ENCODE peak calls at places on chromosomes 7 and 10, in nine cellular contexts. Q, S, H, V, D, W, M, B and N are unnamed samples. For H3K36me3 and H3K9me3, the result is how much of the 10 kb centered on the place peaks cover.

GRCh38 chr10:78721231-78721630 is 347.5 kb upstream of the ZMIZ1 start:
- DNase-seq in V (no peak), W (no peak), B (no peak), Q (no peak), S (no peak), D (no peak), H (no peak), M (no peak), N (no peak)

GRCh38 chr7:94239661-94240234 is 154.9 kb upstream of the COL1A2 start:
- DNase-seq in W (no peak), Q (no peak), M (no peak), B (no peak), D (peak), S (no peak), H (peak), V (no peak), N (no peak)

GRCh38 chr7:22851140-22851539 is 28.5 kb upstream of the TOMM7 start:
- DNase-seq in H (no peak), D (no peak), B (peak), Q (no peak), W (no peak), V (no peak), S (no peak), M (no peak), N (no peak)

GRCh38 chr7:100572281-100572948 is 1.3 kb downstream of the SAP25 start:
- DNase-seq in W (peak), S (no peak), H (no peak), V (no peak), B (no peak), M (no peak), D (no peak), Q (no peak), N (no peak)

GRCh38 chr7:128963327-128963757 is 25.6 kb downstream of the IRF5 start:
- DNase-seq in S (no peak), D (no peak), V (no peak), B (no peak), W (no peak), M (no peak), Q (no peak), H (no peak), N (no peak)

GRCh38 chr7:48089415-48089975 is 430 bp downstream of the UPP1 start:
- DNase-seq in V (peak), Q (peak), H (no peak), D (no peak), W (no peak), S (no peak), B (no peak), M (no peak), N (peak)

GRCh38 chr7:17651926-17652385 is 288.3 kb downstream of the SNX13 start:
- DNase-seq in B (no peak), V (no peak), S (peak), D (no peak), M (no peak), W (no peak), H (no peak), Q (no peak), N (no peak)

GRCh38 chr7:11297764-11298163 is 324.1 kb downstream of the PHF14 start:
- DNase-seq in W (no peak), D (no peak), M (no peak), Q (no peak), V (no peak), H (no peak), B (no peak), S (no peak), N (no peak)

GRCh38 chr7:130939285-130940095 is 205.5 kb upstream of the KLF14 start:
- DNase-seq in B (no peak), V (no peak), S (no peak), H (no peak), W (no peak), Q (no peak), D (peak), M (no peak), N (no peak)

GRCh38 chr7:23438171-23438570 is 32.1 kb downstream of the IGF2BP3 start:
- DNase-seq in B (no peak), M (no peak), H (no peak), Q (no peak), D (no peak), S (no peak), V (no peak), W (no peak), N (no peak)

GRCh38 chr10:77383861-77384553 is 253.6 kb downstream of the KCNMA1 start:
- DNase-seq in Q (no peak), V (no peak), M (no peak), H (no peak), D (peak), B (no peak), W (no peak), S (no peak), N (no peak)

GRCh38 chr10:104472505-104472904 is 118.9 kb downstream of the CFAP58 start:
- DNase-seq in B (peak), M (peak), V (no peak), W (no peak), S (no peak), Q (no peak), H (no peak), D (no peak), N (no peak)

GRCh38 chr7:46672861-46673260 is 751.8 kb upstream of the IGFBP3 start:
- DNase-seq in W (no peak), Q (no peak), B (no peak), V (no peak), S (no peak), M (no peak), D (no peak), H (no peak), N (no peak)

GRCh38 chr10:131689954-131690669 is 210.7 kb upstream of the PPP2R2D start:
- DNase-seq in Q (no peak), H (no peak), W (no peak), M (no peak), S (no peak), B (no peak), V (no peak), D (no peak), N (no peak)

GRCh38 chr7:76514926-76515325 is 4.6 kb downstream of the UPK3B start:
- DNase-seq in H (no peak), V (no peak), W (peak), S (no peak), B (no peak), Q (no peak), D (peak), M (no peak), N (no peak)

GRCh38 chr10:91381562-91381923 is 28.6 kb upstream of the HECTD2 start:
- DNase-seq in M (no peak), D (peak), Q (no peak), S (peak), V (no peak), H (no peak), W (no peak), B (no peak), N (no peak)

GRCh38 chr7:122736183-122736582 is 33.5 kb upstream of the RNF148 start:
- DNase-seq in S (no peak), H (no peak), Q (no peak), B (no peak), W (no peak), M (no peak), V (no peak), D (no peak), N (no peak)

GRCh38 chr10:68502846-68503245 is 24.5 kb downstream of the SLC25A16 start:
- DNase-seq in Q (no peak), W (no peak), S (no peak), D (no peak), H (no peak), B (no peak), V (no peak), M (no peak), N (no peak)

DNA sequence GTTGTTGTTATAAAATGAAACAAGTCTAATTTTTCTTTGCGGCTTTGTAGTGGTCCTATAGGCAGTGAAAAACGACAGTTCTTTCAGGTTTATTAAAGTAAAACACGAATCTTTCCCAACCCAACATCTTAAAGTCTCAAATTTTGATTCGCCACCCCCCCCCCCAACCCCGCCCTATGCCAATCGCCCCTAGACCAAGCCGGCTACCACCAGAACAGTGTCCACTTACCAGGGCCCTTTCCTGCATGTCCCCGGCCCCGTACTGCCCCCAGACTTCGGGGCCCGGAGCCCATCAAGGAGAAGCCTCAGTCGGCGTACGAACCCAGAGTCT is 335 bp upstream of the CHCHD1 start:
- DNase-seq in W (no peak), S (no peak), D (no peak), H (no peak), Q (no peak), M (no peak), V (no peak), B (no peak), N (no peak)
- H3K4me3 ChIP-seq in W (peak), S (peak), D (peak), H (peak), Q (peak), M (peak), V (peak), B (peak), N (peak)

GRCh38 chr7:12391922-12392615 is 11.6 kb downstream of the VWDE start:
- DNase-seq in D (no peak), W (no peak), M (no peak), B (no peak), S (no peak), Q (no peak), H (no peak), V (no peak), N (no peak)
- H3K36me3 ChIP-seq in D (under half), W (under half), M (under half), B (under half), S (under half), Q (under half), H (under half), V (under half), N (under half)

DNA sequence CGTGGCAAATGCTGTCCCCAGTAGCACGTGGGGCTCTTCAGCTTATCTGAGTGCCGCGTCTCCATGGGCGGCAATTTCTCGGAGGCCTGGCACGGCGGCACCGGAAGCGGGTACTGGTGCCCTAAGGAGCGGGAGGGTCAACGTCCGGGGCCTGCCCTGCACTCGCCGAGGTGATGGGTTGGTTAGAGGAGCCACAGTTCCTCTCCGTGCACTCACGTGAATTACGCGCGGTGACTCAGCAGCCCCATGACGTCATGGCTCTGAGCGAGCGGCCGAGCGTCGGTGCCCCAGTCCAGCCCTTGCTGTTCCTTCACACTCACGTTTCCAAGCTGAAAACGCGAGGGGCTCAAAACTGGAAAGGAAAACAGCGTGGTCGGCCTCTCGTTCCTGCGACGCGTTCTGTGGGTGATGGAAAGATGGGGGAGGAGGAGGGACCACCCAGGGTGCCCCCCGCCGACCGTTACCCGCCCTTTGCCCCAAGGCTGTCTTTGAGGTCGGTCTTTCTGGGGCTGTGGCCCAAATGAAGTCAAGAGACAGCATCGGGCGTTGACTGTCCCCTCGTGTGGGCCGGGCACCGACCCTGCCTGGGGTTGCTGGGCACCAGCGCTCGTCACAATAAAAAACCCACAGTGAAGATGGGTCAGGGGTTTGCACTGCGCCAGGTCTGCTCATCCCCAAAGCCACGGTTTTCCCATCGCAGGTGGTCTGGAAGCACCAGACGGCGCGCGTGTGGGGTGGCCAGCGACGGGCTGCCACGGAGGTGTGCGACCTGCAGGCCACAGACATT is 70.4 kb upstream of the CFAP46 start:
- DNase-seq in W (peak), Q (no peak), H (no peak), B (no peak), S (no peak), M (no peak), V (peak), D (no peak), N (no peak)
- H3K9me3 ChIP-seq in W (under half), Q (under half), H (under half), B (under half), S (under half), M (under half), V (under half), D (under half), N (under half)

DNA sequence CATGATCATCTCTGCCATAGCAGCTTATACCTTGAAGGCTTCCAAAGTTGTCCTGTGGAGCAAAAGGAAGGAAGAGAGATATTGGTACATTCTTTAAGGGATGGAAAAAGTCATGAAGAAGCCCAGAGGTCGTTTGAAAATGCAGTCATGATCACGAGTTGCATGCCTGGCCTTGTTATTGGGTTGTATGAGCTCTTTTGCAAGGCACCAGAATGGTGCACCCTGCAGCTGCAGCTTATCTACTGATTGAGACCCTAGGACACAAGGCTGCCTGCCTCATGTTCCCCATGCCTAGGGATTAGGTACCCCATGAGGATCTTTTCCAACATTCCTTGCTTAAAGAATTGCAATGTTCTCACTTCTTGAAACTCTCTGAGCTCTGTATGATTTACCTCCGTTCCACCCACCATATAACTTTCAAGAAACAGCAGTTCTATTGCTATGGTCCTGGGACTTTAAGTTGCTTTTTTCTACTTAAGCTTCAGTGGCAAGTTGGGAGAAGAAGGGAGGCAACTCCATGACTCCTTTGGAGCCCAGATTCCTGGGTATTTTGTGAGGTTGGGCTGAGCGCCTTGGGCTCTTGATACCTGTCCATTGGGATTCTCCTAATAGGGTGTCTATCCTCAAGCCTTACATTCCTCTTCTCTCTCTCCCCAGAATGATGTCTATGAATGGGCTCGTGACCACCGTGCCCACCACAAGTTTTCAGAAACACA is 6.9 kb downstream of the SCD start:
- DNase-seq in D (no peak), V (no peak), S (no peak), M (no peak), H (no peak), Q (no peak), W (no peak), B (no peak), N (no peak)
- H3K4me3 ChIP-seq in D (no peak), V (no peak), S (no peak), M (no peak), H (no peak), Q (no peak), W (no peak), B (no peak), N (no peak)

GRCh38 chr10:94343159-94343558 is 19.6 kb downstream of the NOC3L start:
- DNase-seq in H (no peak), B (no peak), D (no peak), S (no peak), V (no peak), Q (no peak), M (no peak), W (no peak), N (no peak)
- H3K36me3 ChIP-seq in H (half or more), B (under half), D (under half), S (under half), V (under half), Q (half or more), M (half or more), W (under half), N (under half)

DNA sequence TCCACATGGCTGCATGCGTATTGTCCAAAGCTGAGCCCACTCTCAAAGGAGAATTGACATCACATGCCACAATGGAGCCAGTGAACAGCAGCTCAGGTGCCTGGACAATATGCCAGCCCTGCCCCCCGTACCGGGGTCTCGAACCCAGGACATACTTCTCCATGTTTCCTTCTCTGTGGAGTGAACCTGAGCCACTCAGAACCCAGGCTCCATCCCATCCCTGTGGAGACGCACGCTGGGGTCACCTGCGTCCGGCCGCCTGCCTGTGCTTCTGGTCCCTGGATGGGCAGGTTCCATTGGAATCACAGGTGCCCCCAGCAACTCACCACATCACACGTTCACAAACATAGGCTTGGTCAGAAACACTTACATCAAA is 229.8 kb downstream of the DNAJB6 start:
- DNase-seq in H (no peak), B (no peak), Q (no peak), V (no peak), D (no peak), M (no peak), S (no peak), W (peak), N (no peak)
- H3K9me3 ChIP-seq in H (under half), B (under half), Q (under half), V (under half), D (under half), M (under half), S (under half), W (under half), N (under half)

GRCh38 chr7:44979481-44980392 is 922 bp upstream of the MYO1G start:
- DNase-seq in S (no peak), Q (no peak), V (no peak), D (no peak), M (no peak), W (no peak), B (no peak), H (no peak), N (no peak)
- H3K4me3 ChIP-seq in S (no peak), Q (peak), V (no peak), D (no peak), M (no peak), W (no peak), B (no peak), H (no peak), N (no peak)

DNA sequence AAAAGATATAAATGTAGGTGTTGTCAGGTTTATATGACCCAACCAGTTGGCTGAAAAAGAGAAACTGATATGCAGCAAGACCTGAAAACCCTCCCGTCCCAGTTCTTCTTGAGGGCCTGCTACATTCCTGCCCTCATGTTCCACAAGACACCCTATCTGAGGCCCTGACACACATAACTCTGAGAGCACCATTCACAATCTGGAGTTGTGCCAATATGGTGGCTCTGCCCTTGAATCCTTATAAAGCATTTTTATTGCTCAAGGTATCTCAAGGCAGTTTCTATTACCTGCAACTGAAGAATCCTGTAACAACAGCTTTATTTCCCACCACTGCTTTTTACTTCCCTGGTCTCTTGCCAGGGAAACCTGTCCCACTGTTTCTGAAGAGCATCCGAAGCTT is 17.0 kb downstream of the XPNPEP1 start:
- DNase-seq in S (no peak), B (no peak), H (no peak), M (no peak), D (no peak), V (peak), W (no peak), Q (no peak), N (no peak)
- H3K36me3 ChIP-seq in S (under half), B (under half), H (under half), M (under half), D (under half), V (under half), W (under half), Q (under half), N (under half)

DNA sequence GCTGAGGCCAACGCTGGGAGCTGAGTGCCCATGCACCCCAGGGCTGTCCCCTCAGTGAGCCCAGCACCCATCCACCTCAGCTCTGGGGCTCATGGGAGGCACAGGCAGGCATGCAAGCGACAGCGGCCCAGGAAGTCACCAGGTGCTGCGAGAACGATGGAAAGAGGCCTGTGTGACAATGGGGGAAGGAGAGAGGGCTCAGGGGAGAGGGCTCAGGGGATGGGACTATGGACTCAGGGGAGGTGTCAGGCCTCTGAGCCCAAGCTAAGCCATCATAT is 292.5 kb downstream of the WDR37 start:
- DNase-seq in W (no peak), Q (no peak), B (no peak), D (no peak), V (no peak), H (no peak), S (no peak), M (no peak), N (no peak)
- H3K9me3 ChIP-seq in W (under half), Q (under half), B (under half), D (under half), V (under half), H (under half), S (under half), M (under half), N (under half)